ENCODE peak calls at places on chromosomes 16 and 17, in five cellular contexts. O, Q, S, Y and V are unnamed samples.

GRCh38 chr17:42660692-42661345 is 1.7 kb downstream of the TUBG2 start:
- DNase-seq in S (no peak), Y (peak; percentile 60), Q (peak; percentile 97), O (no peak), V (peak; percentile 88)

GRCh38 chr17:4833941-4834501 is 881 bp downstream of the MINK1 start:
- DNase-seq in O (no peak), S (no peak), Q (peak; percentile 34), Y (peak; percentile 47), V (peak; percentile 80)

GRCh38 chr17:3890082-3890892 is 2.6 kb downstream of the CAMKK1 start:
- DNase-seq in O (no peak), S (peak; percentile 60), Q (peak; percentile 97), Y (peak; percentile 69), V (peak; percentile 73)

GRCh38 chr16:9275386-9275785 is 183.9 kb downstream of the HAPSTR1 start:
- DNase-seq in Y (peak; percentile 34), Q (no peak), O (no peak), S (no peak), V (no peak)

GRCh38 chr16:17211797-17212196 is 259.0 kb downstream of the XYLT1 start:
- DNase-seq in Y (no peak), S (no peak), Q (no peak), O (no peak), V (no peak)

GRCh38 chr17:39701012-39701783 is 1.3 kb downstream of the ERBB2 start:
- DNase-seq in O (no peak), S (no peak), Q (no peak), Y (peak; percentile 88), V (no peak)

GRCh38 chr17:30093463-30094147 is 23.0 kb upstream of the NSRP1 start:
- DNase-seq in O (peak; percentile 23), S (no peak), Y (peak; percentile 22), Q (peak; percentile 73), V (peak; percentile 61)

GRCh38 chr16:89961920-89962319 is 13.4 kb downstream of the DEF8 start:
- DNase-seq in Y (no peak), O (no peak), S (no peak), Q (no peak), V (no peak)

GRCh38 chr17:45294506-45294905 is 22.3 kb downstream of the MAP3K14 start:
- DNase-seq in Q (peak; percentile 88), S (peak; percentile 77), O (no peak), Y (no peak), V (peak; percentile 92)

GRCh38 chr17:20063665-20064648 is 54.8 kb downstream of the SPECC1 start:
- DNase-seq in O (no peak), S (peak; percentile 74), Y (peak; percentile 54), Q (peak; percentile 90), V (peak; percentile 82)

GRCh38 chr17:40491486-40491885 is 9.9 kb downstream of the TNS4 start:
- DNase-seq in Q (no peak), O (no peak), S (no peak), Y (no peak), V (no peak)

GRCh38 chr17:17497845-17498520 is 1.8 kb upstream of the RASD1 start:
- DNase-seq in S (no peak), O (no peak), Q (no peak), Y (no peak), V (no peak)

GRCh38 chr16:14628806-14629611 is 1.1 kb downstream of the PARN start:
- DNase-seq in Y (no peak), Q (peak; percentile 14), S (no peak), O (no peak), V (no peak)